ENCODE peak calls at places on chromosomes 12 and 14, in seven cellular contexts. One of them, this sample, is unnamed.

GRCh38 chr12:112837629-112838191 is 46.2 kb downstream of the RPH3A start:
- DNase-seq in stomach: no peak
- DNase-seq in K562: no peak
- DNase-seq in HCT116: no peak
- DNase-seq in GM12878: no peak
- DNase-seq in suprapubic skin: no peak
- DNase-seq in transverse colon: no peak
- DNase-seq in this sample: no peak

GRCh38 chr12:24899503-24900098 is 49.3 kb downstream of the BCAT1 start:
- DNase-seq in K562: no peak
- DNase-seq in stomach: no peak
- DNase-seq in GM12878: no peak
- DNase-seq in transverse colon: no peak
- DNase-seq in suprapubic skin: no peak
- DNase-seq in HCT116: no peak
- DNase-seq in this sample: no peak

GRCh38 chr14:85093631-85094330 is 436.2 kb upstream of the FLRT2 start:
- DNase-seq in stomach: no peak
- DNase-seq in K562: no peak
- DNase-seq in GM12878: no peak
- DNase-seq in HCT116: no peak
- DNase-seq in suprapubic skin: no peak
- DNase-seq in transverse colon: no peak
- DNase-seq in this sample: no peak

GRCh38 chr14:45091696-45092095 is 7.8 kb downstream of the PRPF39 start:
- DNase-seq in transverse colon: no peak
- DNase-seq in K562: no peak
- DNase-seq in GM12878: no peak
- DNase-seq in HCT116: no peak
- DNase-seq in stomach: no peak
- DNase-seq in suprapubic skin: no peak
- DNase-seq in this sample: no peak

GRCh38 chr14:65566820-65567522 is 154.4 kb downstream of the FUT8 start:
- DNase-seq in GM12878: peak; percentile 33
- DNase-seq in HCT116: no peak
- DNase-seq in transverse colon: no peak
- DNase-seq in suprapubic skin: no peak
- DNase-seq in K562: no peak
- DNase-seq in stomach: no peak
- DNase-seq in this sample: no peak

GRCh38 chr14:54579606-54580005 is 12.7 kb downstream of the SAMD4A start:
- DNase-seq in transverse colon: no peak
- DNase-seq in K562: no peak
- DNase-seq in stomach: no peak
- DNase-seq in GM12878: no peak
- DNase-seq in suprapubic skin: no peak
- DNase-seq in HCT116: no peak
- DNase-seq in this sample: no peak

GRCh38 chr12:124551268-124552144 is 15.9 kb downstream of the NCOR2 start:
- DNase-seq in stomach: peak; percentile 48
- DNase-seq in transverse colon: peak; percentile 42
- DNase-seq in suprapubic skin: no peak
- DNase-seq in K562: no peak
- DNase-seq in HCT116: no peak
- DNase-seq in GM12878: no peak
- DNase-seq in this sample: peak; percentile 81

GRCh38 chr12:6767301-6767591 is 1.1 kb downstream of the PTMS start:
- DNase-seq in GM12878: no peak
- DNase-seq in transverse colon: no peak
- DNase-seq in suprapubic skin: no peak
- DNase-seq in HCT116: no peak
- DNase-seq in K562: no peak
- DNase-seq in stomach: no peak
- DNase-seq in this sample: no peak

GRCh38 chr14:24948261-24948847 is 101.6 kb downstream of the STXBP6 start:
- DNase-seq in transverse colon: no peak
- DNase-seq in K562: no peak
- DNase-seq in suprapubic skin: no peak
- DNase-seq in HCT116: no peak
- DNase-seq in GM12878: no peak
- DNase-seq in stomach: no peak
- DNase-seq in this sample: no peak

GRCh38 chr14:91396959-91397815 is 20.4 kb downstream of the CCDC88C start:
- DNase-seq in HCT116: no peak
- DNase-seq in stomach: peak; percentile 72
- DNase-seq in transverse colon: peak; percentile 88
- DNase-seq in K562: no peak
- DNase-seq in GM12878: no peak
- DNase-seq in suprapubic skin: no peak
- DNase-seq in this sample: no peak
- H3K4me1 ChIP-seq in HCT116: no peaks in the 10 kb centered on the region
- H3K4me1 ChIP-seq in stomach: peaks cover 56% of the 10 kb centered on the region
- H3K4me1 ChIP-seq in transverse colon: peaks cover 15% of the 10 kb centered on the region
- H3K4me1 ChIP-seq in K562: peaks cover 12% of the 10 kb centered on the region
- H3K4me1 ChIP-seq in GM12878: peaks cover 64% of the 10 kb centered on the region
- H3K4me1 ChIP-seq in suprapubic skin: peaks cover 49% of the 10 kb centered on the region
- H3K4me1 ChIP-seq in this sample: peaks cover 53% of the 10 kb centered on the region

DNA sequence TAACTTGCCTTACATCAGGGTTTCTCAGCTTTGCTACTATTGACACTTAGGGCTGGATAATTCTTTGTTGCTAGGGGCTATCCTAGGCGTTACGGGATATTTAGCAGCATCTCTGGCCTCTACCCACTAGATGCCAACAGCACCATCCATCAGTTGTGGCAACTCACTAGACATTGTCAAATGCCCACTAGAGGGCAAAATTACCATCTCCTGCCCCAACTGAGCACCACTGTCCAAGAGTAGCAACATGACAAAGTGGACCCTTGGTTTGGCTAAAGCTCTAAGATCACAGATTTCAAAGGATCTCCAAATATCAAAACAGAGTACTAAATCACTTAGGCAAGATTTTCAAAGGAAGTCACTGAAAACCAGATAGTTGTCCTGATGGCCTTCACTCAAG is 251.7 kb upstream of the TBX3 start:
- DNase-seq in K562: no peak
- DNase-seq in transverse colon: no peak
- DNase-seq in HCT116: no peak
- DNase-seq in suprapubic skin: no peak
- DNase-seq in GM12878: no peak
- DNase-seq in stomach: no peak
- DNase-seq in this sample: no peak
- TF ChIP-seq CTCF in K562: no peak
- TF ChIP-seq CTCF in transverse colon: peak; percentile 26
- TF ChIP-seq CTCF in HCT116: peak; percentile 48
- TF ChIP-seq CTCF in suprapubic skin: no peak
- TF ChIP-seq CTCF in GM12878: no peak
- TF ChIP-seq CTCF in stomach: no peak
- TF ChIP-seq CTCF in this sample: no peak

GRCh38 chr12:89825591-89826449 is 117.2 kb upstream of the ATP2B1 start:
- DNase-seq in stomach: no peak
- DNase-seq in suprapubic skin: no peak
- DNase-seq in transverse colon: no peak
- DNase-seq in GM12878: peak; percentile 27
- DNase-seq in HCT116: peak; percentile 28
- DNase-seq in K562: peak; percentile 22
- DNase-seq in this sample: no peak
- TF ChIP-seq POLR2AphosphoS5 in stomach: no peak
- TF ChIP-seq POLR2AphosphoS5 in suprapubic skin: no peak
- TF ChIP-seq POLR2AphosphoS5 in transverse colon: no peak
- TF ChIP-seq POLR2AphosphoS5 in GM12878: no peak
- TF ChIP-seq POLR2AphosphoS5 in HCT116: no peak
- TF ChIP-seq POLR2AphosphoS5 in K562: no peak
- TF ChIP-seq POLR2AphosphoS5 in this sample: no peak

DNA sequence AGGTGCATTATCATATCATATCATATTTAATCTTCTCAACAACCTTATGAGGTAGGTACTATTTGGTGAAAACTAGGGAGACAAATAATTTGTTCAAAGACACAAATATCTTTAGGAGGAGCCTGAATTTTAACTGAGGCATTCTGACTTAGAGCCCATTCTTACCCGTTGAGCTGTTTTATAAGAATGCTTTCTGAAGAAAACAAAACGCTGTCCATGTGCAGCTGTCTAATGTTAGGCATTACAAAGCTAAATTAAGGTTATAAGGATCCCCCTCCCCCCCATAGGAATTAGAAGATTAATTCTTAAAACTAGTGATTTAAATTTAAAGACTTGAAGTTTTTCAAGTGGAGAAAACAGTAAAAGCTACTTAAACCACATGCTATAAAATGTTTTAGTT is 6.4 kb downstream of the KTN1 start:
- DNase-seq in suprapubic skin: no peak
- DNase-seq in transverse colon: no peak
- DNase-seq in K562: no peak
- DNase-seq in stomach: no peak
- DNase-seq in GM12878: no peak
- DNase-seq in HCT116: no peak
- DNase-seq in this sample: no peak
- H3K4me1 ChIP-seq in suprapubic skin: peaks cover 84% of the 10 kb centered on the region
- H3K4me1 ChIP-seq in transverse colon: peaks cover 44% of the 10 kb centered on the region
- H3K4me1 ChIP-seq in K562: peaks cover 18% of the 10 kb centered on the region
- H3K4me1 ChIP-seq in stomach: peaks cover 24% of the 10 kb centered on the region
- H3K4me1 ChIP-seq in GM12878: peaks cover 8% of the 10 kb centered on the region
- H3K4me1 ChIP-seq in HCT116: peaks cover 67% of the 10 kb centered on the region
- H3K4me1 ChIP-seq in this sample: no peaks in the 10 kb centered on the region

DNA sequence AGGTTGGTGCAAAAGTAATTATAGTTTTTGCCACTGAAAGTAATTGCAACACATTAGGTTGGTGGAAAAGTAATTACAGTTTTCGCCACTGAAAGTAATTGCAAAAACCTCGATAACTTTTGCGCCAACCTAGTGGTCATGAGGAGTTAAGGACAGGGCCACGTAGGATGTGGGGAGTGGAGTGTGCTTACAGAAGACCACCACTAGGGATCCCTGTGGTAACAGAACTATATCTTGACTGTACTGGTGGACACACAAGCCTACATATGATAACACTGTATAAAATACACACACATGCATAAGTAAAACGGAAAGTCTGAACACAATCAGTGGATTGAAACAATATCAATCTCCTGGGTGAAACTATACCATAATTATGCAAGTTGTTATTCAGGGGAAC is 187.4 kb upstream of the ABCD2 start:
- DNase-seq in HCT116: peak; percentile 51
- DNase-seq in K562: peak; percentile 63
- DNase-seq in transverse colon: no peak
- DNase-seq in suprapubic skin: no peak
- DNase-seq in GM12878: no peak
- DNase-seq in stomach: no peak
- DNase-seq in this sample: no peak
- TF ChIP-seq CTCF in HCT116: peak; percentile 70
- TF ChIP-seq CTCF in K562: peak; percentile 94
- TF ChIP-seq CTCF in transverse colon: no peak
- TF ChIP-seq CTCF in suprapubic skin: peak; percentile 8
- TF ChIP-seq CTCF in GM12878: peak; percentile 30
- TF ChIP-seq CTCF in stomach: no peak
- TF ChIP-seq CTCF in this sample: no peak

DNA sequence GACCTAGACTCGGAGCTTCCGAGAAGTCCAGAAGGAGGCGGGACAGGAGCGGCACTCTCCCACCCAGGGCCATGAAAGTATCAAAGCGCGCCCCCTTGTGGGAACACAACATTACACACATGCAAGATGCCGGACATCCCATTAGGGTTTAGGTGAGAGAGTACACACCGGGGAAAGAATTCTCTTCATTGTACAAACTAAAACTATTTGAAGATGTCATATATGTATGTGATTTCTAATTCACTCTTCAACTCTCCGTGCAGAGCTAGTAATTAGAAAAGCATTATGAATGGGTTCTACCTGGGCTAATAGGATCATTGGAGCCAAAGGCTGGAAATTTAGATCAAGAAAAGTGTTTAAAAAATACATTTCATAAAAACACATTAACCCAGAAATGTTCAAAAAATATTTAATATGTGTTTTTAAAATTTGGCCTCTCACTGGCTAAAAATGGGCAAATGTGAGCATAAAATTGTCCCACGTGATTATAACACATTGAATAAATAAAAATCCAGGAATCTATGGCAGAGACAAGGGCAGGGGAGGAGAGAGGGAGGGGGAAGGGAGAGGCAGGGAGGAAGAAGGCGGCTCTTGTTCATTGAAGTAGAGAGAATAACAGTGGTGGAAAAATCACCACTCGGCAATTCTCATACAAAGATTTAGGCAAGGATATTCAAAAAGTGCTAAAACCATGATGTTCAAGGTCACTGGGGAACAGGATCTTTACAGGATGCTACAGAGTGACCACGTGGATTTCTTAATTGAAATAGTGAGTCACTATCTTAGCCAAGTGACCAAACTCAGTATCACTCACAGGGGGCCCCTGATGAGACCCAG is 38.9 kb downstream of the FBXO21 start:
- DNase-seq in suprapubic skin: peak; percentile 85
- DNase-seq in HCT116: peak; percentile 35
- DNase-seq in K562: peak; percentile 85
- DNase-seq in stomach: peak; percentile 60
- DNase-seq in transverse colon: no peak
- DNase-seq in GM12878: no peak
- DNase-seq in this sample: peak; percentile 30
- TF ChIP-seq POLR2AphosphoS5 in suprapubic skin: no peak
- TF ChIP-seq POLR2AphosphoS5 in HCT116: no peak
- TF ChIP-seq POLR2AphosphoS5 in K562: no peak
- TF ChIP-seq POLR2AphosphoS5 in stomach: peak; percentile 12
- TF ChIP-seq POLR2AphosphoS5 in transverse colon: no peak
- TF ChIP-seq POLR2AphosphoS5 in GM12878: no peak
- TF ChIP-seq POLR2AphosphoS5 in this sample: no peak

GRCh38 chr12:4643747-4644146 is 5.1 kb downstream of the AKAP3 start:
- DNase-seq in stomach: no peak
- DNase-seq in HCT116: no peak
- DNase-seq in transverse colon: no peak
- DNase-seq in K562: no peak
- DNase-seq in suprapubic skin: no peak
- DNase-seq in GM12878: peak; percentile 17
- DNase-seq in this sample: no peak

GRCh38 chr12:4648499-4649357 is at the start of the genes AKAP3 and NDUFA9:
- DNase-seq in stomach: peak; percentile 82
- DNase-seq in transverse colon: peak; percentile 86
- DNase-seq in K562: peak; percentile 68
- DNase-seq in GM12878: peak; percentile 64
- DNase-seq in suprapubic skin: peak; percentile 86
- DNase-seq in HCT116: peak; percentile 66
- DNase-seq in this sample: peak; percentile 81

GRCh38 chr12:4645023-4645422 is 3.8 kb downstream of the AKAP3 start:
- DNase-seq in GM12878: no peak
- DNase-seq in K562: no peak
- DNase-seq in transverse colon: no peak
- DNase-seq in suprapubic skin: no peak
- DNase-seq in HCT116: no peak
- DNase-seq in stomach: no peak
- DNase-seq in this sample: no peak

GRCh38 chr12:4649358-4649661 is 396 bp downstream of the NDUFA9 start:
- DNase-seq in transverse colon: no peak
- DNase-seq in K562: peak; percentile 8
- DNase-seq in HCT116: no peak
- DNase-seq in stomach: no peak
- DNase-seq in suprapubic skin: no peak
- DNase-seq in GM12878: no peak
- DNase-seq in this sample: no peak

GRCh38 chr12:4648099-4648498 is 752 bp downstream of the AKAP3 start:
- DNase-seq in HCT116: no peak
- DNase-seq in K562: no peak
- DNase-seq in GM12878: no peak
- DNase-seq in transverse colon: no peak
- DNase-seq in stomach: no peak
- DNase-seq in suprapubic skin: no peak
- DNase-seq in this sample: no peak
- H3K4me1 ChIP-seq in HCT116: peaks cover 19% of the 10 kb centered on the region
- H3K4me1 ChIP-seq in K562: no peaks in the 10 kb centered on the region
- H3K4me1 ChIP-seq in GM12878: peaks cover 19% of the 10 kb centered on the region
- H3K4me1 ChIP-seq in transverse colon: peaks cover 10% of the 10 kb centered on the region
- H3K4me1 ChIP-seq in stomach: peaks cover 11% of the 10 kb centered on the region
- H3K4me1 ChIP-seq in suprapubic skin: peaks cover 31% of the 10 kb centered on the region
- H3K4me1 ChIP-seq in this sample: no peaks in the 10 kb centered on the region

GRCh38 chr14:104650057-104650980 is 39.1 kb upstream of the INF2 start:
- DNase-seq in HCT116: no peak
- DNase-seq in K562: peak; percentile 85
- DNase-seq in stomach: peak; percentile 69
- DNase-seq in GM12878: no peak
- DNase-seq in suprapubic skin: no peak
- DNase-seq in transverse colon: peak; percentile 71
- DNase-seq in this sample: peak; percentile 36
- TF ChIP-seq CTCF in HCT116: peak; percentile 97
- TF ChIP-seq CTCF in K562: peak; percentile 99
- TF ChIP-seq CTCF in stomach: no peak
- TF ChIP-seq CTCF in GM12878: peak; percentile 100
- TF ChIP-seq CTCF in suprapubic skin: peak; percentile 99
- TF ChIP-seq CTCF in transverse colon: peak; percentile 97
- TF ChIP-seq CTCF in this sample: peak; percentile 91